ENCODE peak calls at places on chromosome 4, in six cellular contexts. One of them, this sample, is unnamed.

GRCh38 chr4:168900080-168900479 is 110.0 kb downstream of the CBR4 start:
- DNase-seq in fibroblast of lung: peak
- DNase-seq in right lobe of liver: no peak
- DNase-seq in AG04450: no peak
- DNase-seq in neural crest cell: no peak
- DNase-seq in HFFc6: no peak
- DNase-seq in this sample: no peak

GRCh38 chr4:2623442-2623841 is 87.0 kb downstream of the FAM193A start:
- DNase-seq in fibroblast of lung: no peak
- DNase-seq in right lobe of liver: no peak
- DNase-seq in AG04450: no peak
- DNase-seq in neural crest cell: no peak
- DNase-seq in HFFc6: no peak
- DNase-seq in this sample: no peak

GRCh38 chr4:78079701-78080430 is 22.7 kb downstream of the FRAS1 start:
- DNase-seq in fibroblast of lung: peak
- DNase-seq in right lobe of liver: no peak
- DNase-seq in AG04450: no peak
- DNase-seq in neural crest cell: no peak
- DNase-seq in HFFc6: no peak
- DNase-seq in this sample: no peak

GRCh38 chr4:3209551-3210325 is 39.2 kb upstream of the MSANTD1 start:
- DNase-seq in fibroblast of lung: no peak
- DNase-seq in right lobe of liver: no peak
- DNase-seq in AG04450: no peak
- DNase-seq in neural crest cell: no peak
- DNase-seq in HFFc6: no peak
- DNase-seq in this sample: no peak

GRCh38 chr4:184096561-184097239 is 121.0 kb downstream of the ENPP6 start:
- DNase-seq in fibroblast of lung: peak
- DNase-seq in right lobe of liver: no peak
- DNase-seq in AG04450: no peak
- DNase-seq in neural crest cell: no peak
- DNase-seq in HFFc6: no peak
- DNase-seq in this sample: no peak

GRCh38 chr4:2256781-2257191 is 5.1 kb downstream of the MXD4 start:
- DNase-seq in fibroblast of lung: no peak
- DNase-seq in right lobe of liver: peak
- DNase-seq in AG04450: no peak
- DNase-seq in neural crest cell: no peak
- DNase-seq in HFFc6: no peak
- DNase-seq in this sample: peak

GRCh38 chr4:22897520-22898108 is 204.9 kb downstream of the GBA3 start:
- DNase-seq in fibroblast of lung: peak
- DNase-seq in right lobe of liver: no peak
- DNase-seq in AG04450: no peak
- DNase-seq in neural crest cell: peak
- DNase-seq in HFFc6: peak
- DNase-seq in this sample: peak

GRCh38 chr4:99979872-99980271 is 29.8 kb upstream of the H2AZ1 start:
- DNase-seq in fibroblast of lung: peak
- DNase-seq in right lobe of liver: no peak
- DNase-seq in AG04450: no peak
- DNase-seq in neural crest cell: no peak
- DNase-seq in HFFc6: no peak
- DNase-seq in this sample: no peak

GRCh38 chr4:126794363-126794762 is 838.4 kb upstream of the INTU start:
- DNase-seq in fibroblast of lung: peak
- DNase-seq in right lobe of liver: no peak
- DNase-seq in AG04450: no peak
- DNase-seq in neural crest cell: no peak
- DNase-seq in HFFc6: no peak
- DNase-seq in this sample: no peak

GRCh38 chr4:114615435-114615834 is 16.8 kb downstream of the UGT8 start:
- DNase-seq in fibroblast of lung: no peak
- DNase-seq in right lobe of liver: no peak
- DNase-seq in AG04450: no peak
- DNase-seq in neural crest cell: no peak
- DNase-seq in HFFc6: no peak
- DNase-seq in this sample: no peak

GRCh38 chr4:105520819-105521790 is 31.3 kb upstream of the ARHGEF38 start:
- DNase-seq in fibroblast of lung: peak
- DNase-seq in right lobe of liver: no peak
- DNase-seq in AG04450: peak
- DNase-seq in neural crest cell: peak
- DNase-seq in HFFc6: peak
- DNase-seq in this sample: peak

GRCh38 chr4:75327804-75328512 is 186.2 kb downstream of the RCHY1 start:
- DNase-seq in fibroblast of lung: peak
- DNase-seq in right lobe of liver: no peak
- DNase-seq in AG04450: no peak
- DNase-seq in neural crest cell: no peak
- DNase-seq in HFFc6: no peak
- DNase-seq in this sample: no peak

GRCh38 chr4:173934201-173934600 is 349.3 kb downstream of the FBXO8 start:
- DNase-seq in fibroblast of lung: no peak
- DNase-seq in right lobe of liver: no peak
- DNase-seq in AG04450: no peak
- DNase-seq in neural crest cell: no peak
- DNase-seq in HFFc6: no peak
- DNase-seq in this sample: no peak

GRCh38 chr4:77878176-77878575 is 15.5 kb downstream of the MRPL1 start:
- DNase-seq in fibroblast of lung: no peak
- DNase-seq in right lobe of liver: no peak
- DNase-seq in AG04450: no peak
- DNase-seq in neural crest cell: no peak
- DNase-seq in HFFc6: no peak
- DNase-seq in this sample: no peak

GRCh38 chr4:138894688-138895087 is 120.9 kb upstream of the NOCT start:
- DNase-seq in fibroblast of lung: no peak
- DNase-seq in right lobe of liver: no peak
- DNase-seq in AG04450: no peak
- DNase-seq in neural crest cell: no peak
- DNase-seq in HFFc6: no peak
- DNase-seq in this sample: no peak

GRCh38 chr4:73127839-73128448 is 58.4 kb upstream of the COX18 start:
- DNase-seq in fibroblast of lung: peak
- DNase-seq in right lobe of liver: no peak
- DNase-seq in AG04450: no peak
- DNase-seq in neural crest cell: no peak
- DNase-seq in HFFc6: peak
- DNase-seq in this sample: no peak

GRCh38 chr4:160129439-160129838 is 1026.6 kb downstream of the RAPGEF2 start:
- DNase-seq in fibroblast of lung: no peak
- DNase-seq in right lobe of liver: no peak
- DNase-seq in AG04450: no peak
- DNase-seq in neural crest cell: no peak
- DNase-seq in HFFc6: no peak
- DNase-seq in this sample: no peak

GRCh38 chr4:132540797-132541196 is 608.3 kb upstream of the PCDH10 start:
- DNase-seq in fibroblast of lung: no peak
- DNase-seq in right lobe of liver: no peak
- DNase-seq in AG04450: no peak
- DNase-seq in neural crest cell: no peak
- DNase-seq in HFFc6: no peak
- DNase-seq in this sample: no peak

GRCh38 chr4:114078636-114079035 is 99.2 kb upstream of the ARSJ start:
- DNase-seq in fibroblast of lung: peak
- DNase-seq in right lobe of liver: no peak
- DNase-seq in AG04450: no peak
- DNase-seq in neural crest cell: no peak
- DNase-seq in HFFc6: peak
- DNase-seq in this sample: no peak

GRCh38 chr4:186809070-186809469 is 85.4 kb upstream of the FAT1 start:
- DNase-seq in fibroblast of lung: no peak
- DNase-seq in right lobe of liver: no peak
- DNase-seq in AG04450: no peak
- DNase-seq in neural crest cell: no peak
- DNase-seq in HFFc6: no peak
- DNase-seq in this sample: no peak

GRCh38 chr4:26330186-26330787 is 9.5 kb downstream of the RBPJ start:
- DNase-seq in fibroblast of lung: peak
- DNase-seq in right lobe of liver: no peak
- DNase-seq in AG04450: no peak
- DNase-seq in neural crest cell: no peak
- DNase-seq in HFFc6: peak
- DNase-seq in this sample: peak

GRCh38 chr4:83489711-83490326 is 4.9 kb upstream of the ABRAXAS1 start:
- DNase-seq in fibroblast of lung: no peak
- DNase-seq in right lobe of liver: no peak
- DNase-seq in AG04450: no peak
- DNase-seq in neural crest cell: no peak
- DNase-seq in HFFc6: no peak
- DNase-seq in this sample: no peak

GRCh38 chr4:56129431-56129861 is 180.7 kb downstream of the CEP135 start:
- DNase-seq in fibroblast of lung: no peak
- DNase-seq in right lobe of liver: peak
- DNase-seq in AG04450: no peak
- DNase-seq in neural crest cell: no peak
- DNase-seq in HFFc6: no peak
- DNase-seq in this sample: peak
- TF ChIP-seq CTCF in fibroblast of lung: peak
- TF ChIP-seq CTCF in right lobe of liver: peak
- TF ChIP-seq CTCF in AG04450: peak
- TF ChIP-seq CTCF in neural crest cell: peak
- TF ChIP-seq CTCF in HFFc6: peak
- TF ChIP-seq CTCF in this sample: peak

GRCh38 chr4:110619401-110620247 is 3.3 kb downstream of the PITX2 start:
- DNase-seq in fibroblast of lung: no peak
- DNase-seq in right lobe of liver: no peak
- DNase-seq in AG04450: no peak
- DNase-seq in neural crest cell: peak
- DNase-seq in HFFc6: no peak
- DNase-seq in this sample: peak

GRCh38 chr4:110619001-110619350 is 3.9 kb downstream of the PITX2 start:
- DNase-seq in fibroblast of lung: no peak
- DNase-seq in right lobe of liver: no peak
- DNase-seq in AG04450: no peak
- DNase-seq in neural crest cell: no peak
- DNase-seq in HFFc6: no peak
- DNase-seq in this sample: no peak

GRCh38 chr4:110621328-110621812 is 1.5 kb downstream of the PITX2 start:
- DNase-seq in fibroblast of lung: no peak
- DNase-seq in right lobe of liver: no peak
- DNase-seq in AG04450: no peak
- DNase-seq in neural crest cell: no peak
- DNase-seq in HFFc6: no peak
- DNase-seq in this sample: no peak

GRCh38 chr4:110621839-110622751 is 782 bp downstream of the PITX2 start:
- DNase-seq in fibroblast of lung: no peak
- DNase-seq in right lobe of liver: no peak
- DNase-seq in AG04450: no peak
- DNase-seq in neural crest cell: no peak
- DNase-seq in HFFc6: no peak
- DNase-seq in this sample: peak

GRCh38 chr4:110620352-110621327 is 2.2 kb downstream of the PITX2 start:
- DNase-seq in fibroblast of lung: no peak
- DNase-seq in right lobe of liver: peak
- DNase-seq in AG04450: no peak
- DNase-seq in neural crest cell: peak
- DNase-seq in HFFc6: peak
- DNase-seq in this sample: peak
- TF ChIP-seq CTCF in fibroblast of lung: no peak
- TF ChIP-seq CTCF in right lobe of liver: no peak
- TF ChIP-seq CTCF in AG04450: no peak
- TF ChIP-seq CTCF in neural crest cell: peak
- TF ChIP-seq CTCF in HFFc6: peak
- TF ChIP-seq CTCF in this sample: no peak

GRCh38 chr4:39043058-39043696 is 11.0 kb upstream of the TMEM156 start:
- DNase-seq in fibroblast of lung: no peak
- DNase-seq in right lobe of liver: peak
- DNase-seq in AG04450: no peak
- DNase-seq in neural crest cell: no peak
- DNase-seq in HFFc6: peak
- DNase-seq in this sample: no peak

GRCh38 chr4:39045791-39046221 is 13.6 kb upstream of the TMEM156 start:
- DNase-seq in fibroblast of lung: peak
- DNase-seq in right lobe of liver: peak
- DNase-seq in AG04450: no peak
- DNase-seq in neural crest cell: no peak
- DNase-seq in HFFc6: no peak
- DNase-seq in this sample: no peak

GRCh38 chr4:39043697-39044363 is 11.6 kb upstream of the TMEM156 start:
- DNase-seq in fibroblast of lung: no peak
- DNase-seq in right lobe of liver: no peak
- DNase-seq in AG04450: no peak
- DNase-seq in neural crest cell: no peak
- DNase-seq in HFFc6: peak
- DNase-seq in this sample: peak

GRCh38 chr4:39044947-39045734 is 12.9 kb upstream of the TMEM156 start:
- DNase-seq in fibroblast of lung: no peak
- DNase-seq in right lobe of liver: no peak
- DNase-seq in AG04450: no peak
- DNase-seq in neural crest cell: peak
- DNase-seq in HFFc6: no peak
- DNase-seq in this sample: peak

DNA sequence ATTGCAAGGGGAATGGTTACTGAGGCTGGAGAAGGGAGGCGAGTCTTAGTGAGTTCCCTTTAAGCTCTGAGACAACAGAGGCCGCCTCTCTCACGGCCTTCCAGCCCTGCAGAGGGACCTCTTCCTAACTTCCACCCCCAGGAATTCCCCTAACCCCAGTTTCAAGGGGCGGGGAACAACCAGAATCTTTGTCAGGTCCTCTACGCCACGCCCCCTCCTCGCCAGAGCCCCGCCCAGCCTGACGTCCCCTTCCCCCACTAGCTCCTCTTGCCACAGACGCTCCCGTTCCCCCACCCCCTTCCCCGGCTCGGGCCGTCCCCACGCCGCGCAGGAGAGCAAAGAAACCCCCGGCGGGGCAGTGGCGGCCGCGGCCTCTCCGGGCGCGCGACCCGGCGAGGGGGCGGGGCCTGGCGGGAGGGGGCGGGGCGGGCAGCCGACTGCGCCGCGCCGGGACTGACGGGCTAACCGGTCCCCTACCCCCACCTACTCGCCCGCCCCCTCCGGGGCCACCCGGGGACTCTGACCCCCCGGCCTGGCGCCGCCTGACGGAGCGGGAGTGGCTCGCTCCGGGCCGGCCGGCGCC is 12.2 kb upstream of the TMEM156 start:
- DNase-seq in fibroblast of lung: peak
- DNase-seq in right lobe of liver: peak
- DNase-seq in AG04450: peak
- DNase-seq in neural crest cell: peak
- DNase-seq in HFFc6: peak
- DNase-seq in this sample: peak
- TF ChIP-seq CTCF in fibroblast of lung: no peak
- TF ChIP-seq CTCF in right lobe of liver: no peak
- TF ChIP-seq CTCF in AG04450: peak
- TF ChIP-seq CTCF in neural crest cell: no peak
- TF ChIP-seq CTCF in HFFc6: no peak
- TF ChIP-seq CTCF in this sample: no peak

DNA sequence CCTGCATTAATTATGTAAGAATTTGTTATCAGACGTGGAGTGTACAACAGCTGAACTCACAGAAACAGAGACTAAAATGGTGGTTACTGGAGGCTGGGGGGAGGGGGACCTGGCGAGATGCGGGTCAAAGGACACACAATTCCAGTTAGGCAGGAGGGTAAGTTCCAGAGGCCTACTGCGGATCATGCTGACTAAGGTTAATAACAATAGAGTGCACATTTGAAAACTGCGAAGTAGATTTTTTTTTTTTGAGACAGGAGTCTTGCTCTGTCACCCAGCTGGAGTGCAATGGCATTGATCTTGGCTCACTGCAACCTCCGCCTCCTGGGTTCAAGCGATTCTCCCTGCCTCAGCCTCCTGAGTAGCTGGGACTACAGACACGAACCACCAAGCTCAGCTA is 7.6 kb downstream of the AGA start:
- DNase-seq in fibroblast of lung: no peak
- DNase-seq in right lobe of liver: no peak
- DNase-seq in AG04450: no peak
- DNase-seq in neural crest cell: no peak
- DNase-seq in HFFc6: no peak
- DNase-seq in this sample: no peak
- TF ChIP-seq CTCF in fibroblast of lung: no peak
- TF ChIP-seq CTCF in right lobe of liver: no peak
- TF ChIP-seq CTCF in AG04450: no peak
- TF ChIP-seq CTCF in neural crest cell: no peak
- TF ChIP-seq CTCF in HFFc6: no peak
- TF ChIP-seq CTCF in this sample: no peak

This sample was measured in endothelial cell.